ENCODE peak calls at places on chromosomes 13 and 19, in eight cellular contexts. M is tibial artery, B is left ventricle myocardium inferior, U is psoas muscle, R is heart left ventricle, D is uterus, N is mesenchymal stem cell, F is GM23248. O is an unnamed sample.

GRCh38 chr19:14363203-14364097 is 17.8 kb upstream of the ADGRE5 start:
- DNase-seq in M (peak; percentile 67), B (peak; percentile 86), U (peak; percentile 79), R (peak; percentile 88), D (peak; percentile 92), N (peak; percentile 58), F (peak; percentile 77), O (peak; percentile 51)

GRCh38 chr19:15702590-15702930 is 25.3 kb upstream of the OR10H2 start:
- DNase-seq in M (peak; percentile 85), B (peak; percentile 79), U (peak; percentile 87), R (peak; percentile 92), D (peak; percentile 60), N (no peak), F (peak; percentile 26), O (peak; percentile 95)

GRCh38 chr19:19732579-19733501 is at the start of gene ZNF14:
- DNase-seq in M (peak; percentile 96), B (peak; percentile 92), U (peak; percentile 94), R (peak; percentile 96), D (peak; percentile 92), N (peak; percentile 94), F (peak; percentile 98), O (peak; percentile 91)

GRCh38 chr13:34065915-34066314 is 248.0 kb downstream of the RFC3 start:
- DNase-seq in M (no peak), B (no peak), U (no peak), R (no peak), D (no peak), N (no peak), F (no peak), O (no peak)

GRCh38 chr13:67119481-67119883 is 110.7 kb downstream of the PCDH9 start:
- DNase-seq in M (no peak), B (no peak), U (no peak), R (no peak), D (no peak), N (peak; percentile 90), F (peak; percentile 20), O (no peak)

GRCh38 chr19:10766681-10767201 is 48.9 kb downstream of the DNM2 start:
- DNase-seq in M (no peak), B (peak; percentile 49), U (no peak), R (peak; percentile 64), D (no peak), N (no peak), F (peak; percentile 57), O (peak; percentile 39)

GRCh38 chr13:24050292-24050711 is 110.2 kb upstream of the SPATA13 start:
- DNase-seq in M (no peak), B (peak; percentile 36), U (no peak), R (peak; percentile 53), D (peak; percentile 43), N (peak; percentile 51), F (peak; percentile 81), O (no peak)

GRCh38 chr13:75901509-75901908 is 265.4 kb downstream of the LMO7 start:
- DNase-seq in M (no peak), B (no peak), U (no peak), R (peak; percentile 32), D (no peak), N (peak; percentile 6), F (no peak), O (no peak)

GRCh38 chr13:21675095-21676007 is 4.5 kb downstream of the FGF9 start:
- DNase-seq in M (no peak), B (peak; percentile 32), U (peak; percentile 57), R (peak; percentile 60), D (no peak), N (no peak), F (peak; percentile 25), O (peak; percentile 40)

GRCh38 chr19:48196321-48196761 is 25.9 kb downstream of the ZSWIM9 start:
- DNase-seq in M (no peak), B (no peak), U (no peak), R (no peak), D (no peak), N (no peak), F (no peak), O (no peak)

GRCh38 chr19:35352448-35353304 is 5.0 kb downstream of the FFAR1 start:
- DNase-seq in M (peak; percentile 35), B (peak; percentile 45), U (no peak), R (peak; percentile 69), D (peak; percentile 44), N (peak; percentile 82), F (peak; percentile 83), O (peak; percentile 75)

GRCh38 chr13:112690242-112690943 is 555 bp downstream of the ATP11A start:
- DNase-seq in M (no peak), B (peak; percentile 62), U (peak; percentile 73), R (peak; percentile 73), D (peak; percentile 51), N (peak; percentile 64), F (peak; percentile 74), O (peak; percentile 29)

GRCh38 chr13:100625447-100625846 is 36.9 kb upstream of the GGACT start:
- DNase-seq in M (no peak), B (no peak), U (no peak), R (no peak), D (no peak), N (no peak), F (no peak), O (no peak)

GRCh38 chr19:6761053-6761676 is 6.1 kb downstream of the SH2D3A start:
- DNase-seq in M (no peak), B (no peak), U (no peak), R (no peak), D (no peak), N (no peak), F (peak; percentile 27), O (no peak)

GRCh38 chr13:51576754-51577153 is 7.5 kb upstream of the WDFY2 start:
- DNase-seq in M (no peak), B (no peak), U (no peak), R (no peak), D (no peak), N (no peak), F (no peak), O (no peak)

GRCh38 chr13:98050041-98050466 is 92.8 kb upstream of the FARP1 start:
- DNase-seq in M (no peak), B (no peak), U (no peak), R (no peak), D (no peak), N (peak; percentile 78), F (no peak), O (no peak)

GRCh38 chr13:104043184-104043583 is 977.0 kb upstream of the SLC10A2 start:
- DNase-seq in M (no peak), B (no peak), U (no peak), R (no peak), D (no peak), N (peak; percentile 60), F (no peak), O (no peak)

GRCh38 chr19:41997121-41997850 is 3.3 kb upstream of the ATP1A3 start:
- DNase-seq in M (no peak), B (peak; percentile 47), U (no peak), R (peak; percentile 55), D (no peak), N (peak; percentile 45), F (peak; percentile 75), O (peak; percentile 6)

GRCh38 chr19:12777217-12778019 is 2.1 kb upstream of the HOOK2 start:
- DNase-seq in M (peak; percentile 82), B (peak; percentile 82), U (peak; percentile 88), R (peak; percentile 88), D (peak; percentile 83), N (peak; percentile 86), F (peak; percentile 87), O (peak; percentile 75)

GRCh38 chr13:105139380-105140285 is 1395.8 kb downstream of the EFNB2 start:
- DNase-seq in M (peak; percentile 54), B (peak; percentile 26), U (peak; percentile 37), R (peak; percentile 48), D (no peak), N (peak; percentile 8), F (no peak), O (peak; percentile 63)

GRCh38 chr19:10636304-10636972 is 11.1 kb downstream of the SLC44A2 start:
- DNase-seq in M (no peak), B (no peak), U (peak; percentile 63), R (no peak), D (no peak), N (no peak), F (no peak), O (no peak)

GRCh38 chr19:32866061-32866460 is 3.5 kb downstream of the SLC7A9 start:
- DNase-seq in M (no peak), B (no peak), U (no peak), R (no peak), D (no peak), N (no peak), F (no peak), O (no peak)

GRCh38 chr19:55113570-55114039 is 3.8 kb downstream of the PPP1R12C start:
- DNase-seq in M (peak; percentile 94), B (peak; percentile 93), U (peak; percentile 91), R (peak; percentile 97), D (peak; percentile 96), N (peak; percentile 99), F (peak; percentile 96), O (no peak)

GRCh38 chr13:109175666-109176065 is 546.3 kb downstream of the MYO16 start:
- DNase-seq in M (no peak), B (no peak), U (no peak), R (no peak), D (no peak), N (no peak), F (no peak), O (no peak)
- H3K4me3 ChIP-seq in M (no peak overlapping the region), B (no peak overlapping the region), U (no peak overlapping the region), R (no peak overlapping the region), D (no peak overlapping the region), N (no peak overlapping the region), F (no peak overlapping the region), O (no peak overlapping the region)

DNA sequence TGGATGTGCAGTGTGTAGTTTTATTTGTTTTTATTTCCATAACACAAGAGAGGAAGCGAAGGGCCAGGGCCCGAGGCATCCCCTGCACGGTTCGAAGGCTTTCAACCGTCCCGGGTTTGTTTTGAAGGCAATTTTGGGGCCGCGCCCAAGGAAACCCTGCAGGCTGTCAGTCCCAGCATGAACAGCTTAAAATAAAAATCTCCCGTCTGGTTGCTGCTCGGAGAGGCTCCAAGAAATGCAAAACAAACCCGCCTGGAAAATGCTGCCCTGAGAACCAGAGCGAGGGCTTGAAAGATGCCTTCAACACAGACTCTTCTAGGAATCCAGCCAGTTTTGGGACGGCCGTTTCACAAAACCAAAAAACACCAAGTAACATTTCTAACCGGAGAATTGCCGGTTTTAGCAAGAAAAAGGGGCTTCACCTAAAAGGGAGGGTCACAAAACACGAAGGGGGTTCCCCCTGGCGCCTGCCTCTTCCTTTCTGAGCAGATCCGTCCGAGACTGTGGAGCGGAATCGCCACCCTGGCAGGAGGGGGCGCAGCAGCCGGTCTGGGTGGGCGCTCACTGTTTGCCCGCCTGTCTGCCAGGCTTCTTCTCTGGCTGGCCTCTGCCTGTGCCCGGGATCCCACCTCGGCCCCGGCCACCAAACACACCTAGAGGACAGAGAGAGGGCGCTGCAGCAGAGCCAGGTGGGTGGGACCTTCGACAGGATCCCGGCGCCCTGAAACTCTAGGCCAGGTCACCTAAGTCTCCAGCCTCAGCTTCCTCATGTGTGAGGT is 15.8 kb downstream of the LSM4 start:
- DNase-seq in M (no peak), B (no peak), U (no peak), R (no peak), D (no peak), N (no peak), F (no peak), O (no peak)
- H3K4me1 ChIP-seq in M (peaks cover 68% of the 10 kb centered on the region), B (peaks cover 60% of the 10 kb centered on the region), U (peaks cover 56% of the 10 kb centered on the region), R (peaks cover 36% of the 10 kb centered on the region), D (peaks cover 24% of the 10 kb centered on the region), N (peaks cover 30% of the 10 kb centered on the region), F (peaks cover 15% of the 10 kb centered on the region), O (peaks cover 7% of the 10 kb centered on the region)

GRCh38 chr13:30376426-30377311 is 45.6 kb upstream of the UBE2L5 start:
- DNase-seq in M (no peak), B (no peak), U (no peak), R (no peak), D (no peak), N (no peak), F (no peak), O (peak; percentile 65)
- H3K27ac ChIP-seq in M (no peak overlapping the region), B (no peak overlapping the region), U (no peak overlapping the region), R (no peak overlapping the region), D (peak overlapping the region; percentile 5), N (no peak overlapping the region), F (no peak overlapping the region), O (peak overlapping the region; percentile 64)

GRCh38 chr19:53868892-53869804 is 1.5 kb downstream of the MYADM start:
- DNase-seq in M (peak; percentile 87), B (peak; percentile 92), U (peak; percentile 93), R (peak; percentile 95), D (peak; percentile 95), N (peak; percentile 93), F (peak; percentile 93), O (peak; percentile 77)
- H3K4me3 ChIP-seq in M (peak overlapping the region; percentile 83), B (peak overlapping the region; percentile 82), U (peak overlapping the region; percentile 73), R (peak overlapping the region; percentile 71), D (peak overlapping the region; percentile 92), N (peak overlapping the region; percentile 88), F (peak overlapping the region; percentile 93), O (peak overlapping the region; percentile 57)

O was measured in small intestine.